ENCODE peak calls at places on chromosomes 11 and 22, in six cellular contexts. J is fibroblast of lung, S is lower lobe of right lung, N is heart left ventricle, W is mammary epithelial cell, U is uterus. T is an unnamed sample.

GRCh38 chr11:1453611-1454386 is 32.8 kb downstream of the MOB2 start:
- DNase-seq in N (no peak), J (no peak), W (no peak), U (no peak), S (no peak), T (no peak)

GRCh38 chr11:43746670-43747069 is 66.1 kb downstream of the HSD17B12 start:
- DNase-seq in S (no peak), J (no peak), U (no peak), W (no peak), N (no peak), T (no peak)

GRCh38 chr11:100956321-100956720 is 173.3 kb downstream of the PGR start:
- DNase-seq in S (no peak), N (no peak), U (no peak), W (no peak), J (no peak), T (no peak)

GRCh38 chr11:128497057-128497957 is 90.1 kb downstream of the ETS1 start:
- DNase-seq in N (no peak), S (no peak), J (peak), U (peak), W (peak), T (no peak)

GRCh38 chr11:69122642-69123431 is 32.9 kb upstream of the SMIM38 start:
- DNase-seq in S (peak), N (no peak), U (peak), J (peak), W (peak), T (peak)

GRCh38 chr11:1949302-1949701 is 2.2 kb downstream of the MRPL23 start:
- DNase-seq in W (no peak), J (no peak), N (no peak), S (peak), U (no peak), T (peak)

GRCh38 chr11:131580466-131580865 is 210.1 kb downstream of the NTM start:
- DNase-seq in W (no peak), U (no peak), J (peak), N (no peak), S (no peak), T (no peak)

GRCh38 chr22:48105254-48105653 is 1342.8 kb downstream of the TBC1D22A start:
- DNase-seq in W (no peak), J (no peak), U (no peak), N (no peak), S (no peak), T (no peak)

GRCh38 chr11:71330349-71330748 is 78.0 kb upstream of the SHANK2 start:
- DNase-seq in W (no peak), N (no peak), J (no peak), U (no peak), S (no peak), T (peak)

GRCh38 chr11:17389205-17389956 is 922 bp upstream of the KCNJ11 start:
- DNase-seq in S (peak), U (peak), N (peak), J (peak), W (peak), T (peak)

GRCh38 chr11:99739464-99740089 is 718.8 kb downstream of the CNTN5 start:
- DNase-seq in J (peak), N (no peak), S (no peak), U (no peak), W (peak), T (no peak)

GRCh38 chr11:134386945-134387344 is 25.1 kb downstream of the B3GAT1 start:
- DNase-seq in S (no peak), N (no peak), U (no peak), J (no peak), W (no peak), T (no peak)

GRCh38 chr11:17734418-17734911 is at the start of gene KCNC1:
- DNase-seq in J (peak), S (no peak), U (no peak), N (no peak), W (no peak), T (peak)

GRCh38 chr11:122505304-122506006 is 150.1 kb upstream of the UBASH3B start:
- DNase-seq in U (peak), N (peak), W (peak), S (peak), J (peak), T (no peak)
- H3K27ac ChIP-seq in U (peak), N (no peak), W (no peak), S (no peak), J (peak), T (no peak)

GRCh38 chr11:64874841-64875240 is 3.6 kb downstream of the EHD1 start:
- DNase-seq in W (no peak), S (no peak), J (no peak), N (no peak), U (no peak), T (peak)
- H3K27ac ChIP-seq in W (no peak), S (peak), J (peak), N (peak), U (no peak), T (peak)

GRCh38 chr11:66220566-66220935 is 47.9 kb upstream of the RAB1B start:
- DNase-seq in U (no peak), W (no peak), J (no peak), N (no peak), S (no peak), T (no peak)

GRCh38 chr11:66221012-66221411 is 47.4 kb upstream of the RAB1B start:
- DNase-seq in N (no peak), U (no peak), W (no peak), S (no peak), J (no peak), T (no peak)

GRCh38 chr11:66224226-66224850 is 44.1 kb upstream of the RAB1B start:
- DNase-seq in N (no peak), W (no peak), U (no peak), J (no peak), S (no peak), T (no peak)

GRCh38 chr11:66221726-66222236 is 46.7 kb upstream of the RAB1B start:
- DNase-seq in W (no peak), U (peak), S (no peak), J (no peak), N (no peak), T (peak)

DNA sequence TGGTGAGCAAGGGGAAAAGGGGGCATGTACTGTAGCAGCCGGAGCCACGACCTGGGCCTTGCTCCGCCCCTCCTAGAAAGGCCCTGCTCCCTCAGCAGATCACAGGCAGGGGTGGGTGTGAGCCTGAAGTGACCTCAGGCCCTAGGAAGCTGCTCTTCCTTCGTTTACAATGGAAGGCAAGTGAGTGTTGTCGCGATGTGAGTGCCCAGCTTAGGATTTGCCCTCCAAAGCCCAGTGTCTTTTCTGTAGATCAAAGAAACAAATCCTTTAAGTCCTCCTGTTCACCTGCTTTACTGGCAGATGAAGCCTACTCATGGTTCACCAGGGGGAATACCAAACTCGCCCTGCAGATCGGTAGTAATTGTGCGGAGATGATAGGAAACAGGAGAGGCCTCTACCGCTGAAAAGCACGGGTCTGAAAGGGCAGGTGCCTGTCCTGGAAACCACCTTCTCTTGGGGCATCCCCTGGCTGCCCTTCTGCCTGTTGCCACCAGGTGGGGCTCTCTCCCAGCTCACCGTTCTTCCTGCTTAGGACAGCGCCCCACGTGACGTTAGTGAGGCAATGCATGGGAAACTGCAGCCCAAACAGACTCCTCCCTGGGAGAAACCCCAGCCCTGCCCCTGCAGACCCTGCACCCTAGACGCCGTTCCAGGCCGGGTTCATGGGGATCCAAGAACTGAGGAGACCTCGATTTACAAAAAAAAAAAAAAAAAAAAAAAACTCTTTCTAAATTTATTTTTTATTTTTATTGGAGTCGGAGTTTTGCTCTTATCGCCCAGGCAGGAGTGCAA is 45.9 kb upstream of the RAB1B start:
- DNase-seq in N (peak), S (peak), W (peak), J (peak), U (peak), T (peak)
- H3K27ac ChIP-seq in N (no peak), S (no peak), W (no peak), J (no peak), U (no peak), T (peak)

DNA sequence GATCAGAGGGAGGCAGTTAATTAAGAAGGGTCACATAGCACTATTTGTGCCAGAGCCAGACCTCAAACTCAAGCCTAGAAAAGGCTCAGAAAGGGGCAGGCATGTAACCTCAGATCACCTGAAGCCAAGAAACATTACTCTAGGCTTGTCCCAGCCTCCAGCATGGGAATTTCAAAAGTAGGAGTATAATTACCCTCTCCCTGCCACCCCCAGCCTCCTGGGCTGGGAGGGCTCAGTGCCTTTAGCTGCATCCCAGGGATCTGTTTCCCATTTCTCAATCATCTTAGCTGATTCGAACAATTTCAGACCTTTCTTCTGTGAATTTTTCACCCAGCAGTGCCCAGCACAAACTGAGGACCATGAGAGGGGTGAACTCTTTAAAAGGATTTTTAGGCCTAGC is 33.1 kb upstream of the LRRC10B start:
- DNase-seq in U (no peak), W (no peak), S (no peak), J (no peak), N (no peak), T (no peak)
- H3K27ac ChIP-seq in U (no peak), W (no peak), S (no peak), J (no peak), N (no peak), T (no peak)

GRCh38 chr22:37432708-37433054 is 5.4 kb upstream of the ELFN2 start:
- DNase-seq in J (no peak), W (no peak), N (no peak), S (no peak), U (no peak), T (no peak)

GRCh38 chr22:37433786-37434185 is 6.5 kb upstream of the ELFN2 start:
- DNase-seq in S (no peak), J (peak), W (no peak), N (no peak), U (no peak), T (no peak)

GRCh38 chr22:37431811-37432707 is 4.8 kb upstream of the ELFN2 start:
- DNase-seq in J (peak), U (no peak), N (no peak), S (no peak), W (peak), T (no peak)

GRCh38 chr22:37431366-37431765 is 4.1 kb upstream of the ELFN2 start:
- DNase-seq in J (peak), W (no peak), S (no peak), U (no peak), N (no peak), T (no peak)

GRCh38 chr22:37435970-37436603 is 8.8 kb upstream of the ELFN2 start:
- DNase-seq in U (no peak), S (no peak), W (no peak), N (no peak), J (no peak), T (no peak)
- H3K27ac ChIP-seq in U (no peak), S (no peak), W (no peak), N (no peak), J (no peak), T (no peak)

DNA sequence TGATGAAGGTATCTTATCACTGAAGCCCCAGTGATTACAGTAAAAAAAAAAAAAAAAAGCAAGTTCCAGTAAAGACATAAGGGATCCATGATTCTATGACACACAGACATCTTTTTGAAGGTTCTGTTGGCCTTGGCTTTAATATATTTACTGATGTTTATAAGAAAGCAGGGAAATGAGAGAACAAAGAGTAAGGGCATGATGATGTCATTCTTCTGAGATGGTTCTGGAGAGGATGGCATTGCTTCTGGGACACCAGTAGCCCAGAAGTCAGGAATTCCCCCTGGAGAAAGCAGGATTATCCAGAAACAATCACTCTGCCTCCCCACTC is 233.6 kb downstream of the FAM76B start:
- DNase-seq in J (no peak), S (no peak), N (no peak), W (no peak), U (no peak), T (no peak)
- H3K27ac ChIP-seq in J (no peak), S (no peak), N (no peak), W (no peak), U (peak), T (no peak)

GRCh38 chr11:118304227-118304808 is at the start of gene CD3E:
- DNase-seq in N (no peak), W (no peak), S (no peak), U (no peak), J (no peak), T (peak)
- H3K27ac ChIP-seq in N (no peak), W (no peak), S (no peak), U (no peak), J (no peak), T (peak)

GRCh38 chr22:17864398-17865182 is 90.3 kb upstream of the BID start:
- DNase-seq in J (no peak), U (no peak), S (no peak), W (no peak), N (no peak), T (peak)
- H3K27ac ChIP-seq in J (no peak), U (no peak), S (no peak), W (no peak), N (no peak), T (no peak)

GRCh38 chr11:110312670-110313069 is 16.3 kb upstream of the RDX start:
- DNase-seq in S (no peak), W (no peak), U (no peak), N (no peak), J (no peak), T (no peak)
- H3K27ac ChIP-seq in S (no peak), W (peak), U (no peak), N (no peak), J (no peak), T (peak)